ENCODE peak calls at places on chromosome 5, in nine cellular contexts. I is adrenal gland, D is dorsolateral prefrontal cortex, A is ovary, Y is mammary epithelial cell, U is uterus, S is GM06990, J is mucosa of descending colon, X is PC-9. P is an unnamed sample.

GRCh38 chr5:105503950-105504349 is 1941.4 kb upstream of the NUDT12 start:
- DNase-seq in I (no peak), D (no peak), A (no peak), Y (peak; percentile 1), U (no peak), S (no peak), J (no peak), X (no peak), P (no peak)

GRCh38 chr5:143870871-143871632 is 59.1 kb downstream of the HMHB1 start:
- DNase-seq in I (no peak), D (no peak), A (no peak), Y (peak; percentile 67), U (no peak), S (no peak), J (no peak), X (peak; percentile 38), P (no peak)

GRCh38 chr5:150358261-150359095 is 981 bp downstream of the TCOF1 start:
- DNase-seq in I (no peak), D (no peak), A (no peak), Y (peak; percentile 62), U (no peak), S (no peak), J (no peak), X (peak; percentile 39), P (no peak)

GRCh38 chr5:136084698-136085097 is 47.9 kb upstream of the SMAD5 start:
- DNase-seq in I (no peak), D (peak; percentile 10), A (no peak), Y (no peak), U (peak; percentile 41), S (no peak), J (peak; percentile 38), X (no peak), P (no peak)

GRCh38 chr5:148387325-148387724 is 3.6 kb downstream of the FBXO38 start:
- DNase-seq in I (no peak), D (no peak), A (no peak), Y (no peak), U (no peak), S (no peak), J (no peak), X (no peak), P (no peak)

GRCh38 chr5:44536650-44537260 is 147.5 kb upstream of the FGF10 start:
- DNase-seq in I (peak; percentile 31), D (peak; percentile 3), A (no peak), Y (peak; percentile 5), U (peak; percentile 25), S (no peak), J (peak; percentile 25), X (no peak), P (no peak)

GRCh38 chr5:32058101-32058500 is 116.0 kb downstream of the GOLPH3 start:
- DNase-seq in I (no peak), D (no peak), A (no peak), Y (peak; percentile 68), U (no peak), S (no peak), J (no peak), X (no peak), P (no peak)

GRCh38 chr5:73892806-73893205 is 266.8 kb downstream of the ARHGEF28 start:
- DNase-seq in I (no peak), D (no peak), A (no peak), Y (peak; percentile 81), U (no peak), S (no peak), J (no peak), X (no peak), P (no peak)

GRCh38 chr5:78837836-78838235 is 147.3 kb downstream of the ARSB start:
- DNase-seq in I (no peak), D (no peak), A (no peak), Y (no peak), U (no peak), S (no peak), J (no peak), X (no peak), P (no peak)

GRCh38 chr5:62283856-62284255 is 22.1 kb upstream of the KIF2A start:
- DNase-seq in I (no peak), D (no peak), A (no peak), Y (no peak), U (no peak), S (no peak), J (no peak), X (no peak), P (no peak)

GRCh38 chr5:135509995-135510394 is 25.8 kb downstream of the NEUROG1 start:
- DNase-seq in I (no peak), D (no peak), A (no peak), Y (no peak), U (no peak), S (no peak), J (no peak), X (no peak), P (no peak)

GRCh38 chr5:8689773-8690172 is 820.8 kb downstream of the MTRR start:
- DNase-seq in I (no peak), D (no peak), A (no peak), Y (no peak), U (no peak), S (no peak), J (no peak), X (no peak), P (no peak)

GRCh38 chr5:8686707-8687106 is 817.8 kb downstream of the MTRR start:
- DNase-seq in I (no peak), D (no peak), A (no peak), Y (no peak), U (no peak), S (no peak), J (no peak), X (no peak), P (no peak)

GRCh38 chr5:8682381-8682780 is 813.4 kb downstream of the MTRR start:
- DNase-seq in I (no peak), D (no peak), A (no peak), Y (no peak), U (no peak), S (no peak), J (no peak), X (no peak), P (no peak)

GRCh38 chr5:8683528-8683927 is 814.6 kb downstream of the MTRR start:
- DNase-seq in I (no peak), D (no peak), A (no peak), Y (no peak), U (no peak), S (no peak), J (peak; percentile 27), X (no peak), P (no peak)

GRCh38 chr5:8685704-8686103 is 816.8 kb downstream of the MTRR start:
- DNase-seq in I (no peak), D (no peak), A (no peak), Y (no peak), U (no peak), S (no peak), J (peak; percentile 12), X (no peak), P (no peak)
- TF ChIP-seq CTCF in I (no peak), D (no peak), A (no peak), Y (peak; percentile 3), U (no peak), S (no peak), J (no peak), X (no peak), P (no peak)

DNA sequence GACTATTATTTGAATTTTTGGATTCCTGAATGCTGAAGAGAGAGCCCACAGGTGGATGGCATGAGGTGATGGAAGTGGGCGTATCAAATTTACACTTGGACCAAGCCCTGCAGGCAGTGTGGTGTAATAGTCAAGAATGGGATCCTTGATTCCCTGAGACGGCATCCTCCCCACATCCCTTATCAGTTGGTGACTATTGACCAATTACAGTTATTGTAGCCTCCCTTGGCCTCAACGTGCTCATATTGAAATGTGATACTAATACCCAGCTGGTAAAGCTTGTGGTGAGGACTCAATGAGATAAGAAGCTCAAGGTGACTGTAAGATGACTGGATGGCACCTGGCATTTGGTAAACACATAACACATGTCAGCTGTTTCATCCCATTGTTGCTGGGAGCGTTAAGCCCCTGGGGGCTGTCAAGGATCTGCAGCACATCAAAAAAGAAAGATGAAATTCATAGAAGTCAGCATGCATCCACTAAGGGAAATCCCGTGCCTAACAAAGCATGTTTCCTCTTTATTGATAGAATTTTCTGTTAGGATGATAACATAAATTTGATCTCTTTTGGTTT is 65.6 kb upstream of the IRX2 start:
- DNase-seq in I (no peak), D (no peak), A (no peak), Y (no peak), U (no peak), S (no peak), J (no peak), X (no peak), P (no peak)
- H3K4me3 ChIP-seq in I (no peak overlapping the region), D (no peak overlapping the region), A (no peak overlapping the region), Y (no peak overlapping the region), U (no peak overlapping the region), S (no peak overlapping the region), J (no peak overlapping the region), X (no peak overlapping the region), P (no peak overlapping the region)

GRCh38 chr5:155259648-155260047 is 246.1 kb downstream of the KIF4B start:
- DNase-seq in I (no peak), D (no peak), A (no peak), Y (no peak), U (no peak), S (no peak), J (no peak), X (no peak), P (no peak)

GRCh38 chr5:155264809-155265208 is 251.3 kb downstream of the KIF4B start:
- DNase-seq in I (no peak), D (no peak), A (no peak), Y (no peak), U (no peak), S (no peak), J (no peak), X (no peak), P (no peak)

GRCh38 chr5:155263381-155263780 is 249.8 kb downstream of the KIF4B start:
- DNase-seq in I (no peak), D (no peak), A (no peak), Y (peak; percentile 41), U (no peak), S (no peak), J (no peak), X (no peak), P (no peak)

GRCh38 chr5:155258139-155258538 is 244.6 kb downstream of the KIF4B start:
- DNase-seq in I (no peak), D (no peak), A (peak; percentile 36), Y (no peak), U (no peak), S (no peak), J (no peak), X (no peak), P (no peak)

DNA sequence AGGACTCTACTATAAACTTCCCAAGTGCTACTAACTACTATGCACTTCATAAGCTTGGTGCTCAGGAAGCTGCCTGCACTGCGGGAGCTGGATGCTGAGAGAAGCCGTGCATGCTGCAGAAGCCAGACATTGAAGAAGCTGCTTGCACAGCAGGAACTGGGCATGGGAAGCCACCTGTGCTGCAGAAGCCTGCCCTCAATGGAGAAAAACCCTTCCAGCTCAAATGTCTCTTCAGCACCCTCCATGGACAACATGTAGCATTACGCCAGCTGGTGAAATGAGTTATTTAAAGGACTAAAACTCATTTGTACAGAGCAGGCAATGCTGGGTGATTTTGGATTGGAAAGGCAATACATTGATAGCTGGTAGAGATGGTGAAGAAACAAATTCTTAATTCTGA is 247.2 kb downstream of the KIF4B start:
- DNase-seq in I (no peak), D (peak; percentile 4), A (no peak), Y (no peak), U (no peak), S (peak; percentile 2), J (no peak), X (no peak), P (no peak)
- TF ChIP-seq CTCF in I (no peak), D (no peak), A (no peak), Y (peak; percentile 42), U (no peak), S (peak; percentile 30), J (no peak), X (no peak), P (peak; percentile 27)

GRCh38 chr5:16741007-16741406 is 124.2 kb upstream of the RETREG1 start:
- DNase-seq in I (no peak), D (no peak), A (no peak), Y (peak; percentile 89), U (no peak), S (no peak), J (no peak), X (no peak), P (no peak)
- H3K4me3 ChIP-seq in I (no peak overlapping the region), D (peak overlapping the region; percentile 44), A (no peak overlapping the region), Y (no peak overlapping the region), U (no peak overlapping the region), S (no peak overlapping the region), J (no peak overlapping the region), X (no peak overlapping the region), P (no peak overlapping the region)